ENCODE peak calls at places on chromosomes 11 and 22, in eight cellular contexts. C is esophagus squamous epithelium, O is sigmoid colon, I is brain microvascular endothelial cell, A is endodermal cell, R is HCT116, Z is fibroblast of the aortic adventitia, F is astrocyte of the spinal cord. P is an unnamed sample.

GRCh38 chr11:82906236-82906635 is 4.7 kb downstream of the DDIAS start:
- DNase-seq in C (no peak), O (no peak), I (no peak), A (no peak), R (peak; percentile 15), Z (peak; percentile 59), F (peak; percentile 55), P (peak; percentile 29)

GRCh38 chr11:72409458-72409857 is 24.9 kb downstream of the CLPB start:
- DNase-seq in C (no peak), O (peak; percentile 17), I (no peak), A (no peak), R (no peak), Z (no peak), F (no peak), P (no peak)

GRCh38 chr22:36155702-36156101 is 4.9 kb downstream of the APOL3 start:
- DNase-seq in C (no peak), O (peak; percentile 92), I (no peak), A (no peak), R (no peak), Z (peak; percentile 49), F (no peak), P (no peak)

GRCh38 chr22:48517039-48518030 is 1310.3 kb downstream of the BRD1 start:
- DNase-seq in C (no peak), O (peak; percentile 80), I (no peak), A (peak; percentile 69), R (no peak), Z (no peak), F (no peak), P (no peak)

GRCh38 chr11:36500315-36500721 is 9.8 kb downstream of the TRAF6 start:
- DNase-seq in C (no peak), O (no peak), I (peak; percentile 94), A (no peak), R (no peak), Z (peak; percentile 89), F (peak; percentile 92), P (peak; percentile 93)

GRCh38 chr11:85699957-85700741 is 14.2 kb upstream of the CCDC89 start:
- DNase-seq in C (no peak), O (no peak), I (no peak), A (no peak), R (no peak), Z (no peak), F (no peak), P (no peak)

GRCh38 chr11:19767691-19768151 is 55.1 kb downstream of the NAV2 start:
- DNase-seq in C (no peak), O (no peak), I (no peak), A (no peak), R (no peak), Z (no peak), F (no peak), P (no peak)

GRCh38 chr11:1008781-1009180 is 27.7 kb downstream of the MUC6 start:
- DNase-seq in C (no peak), O (no peak), I (no peak), A (no peak), R (no peak), Z (no peak), F (no peak), P (no peak)

GRCh38 chr11:9179141-9179540 is 86.0 kb downstream of the DENND5A start:
- DNase-seq in C (no peak), O (no peak), I (no peak), A (no peak), R (no peak), Z (no peak), F (no peak), P (no peak)

GRCh38 chr11:102230186-102230585 is 87.1 kb upstream of the BIRC3 start:
- DNase-seq in C (no peak), O (no peak), I (no peak), A (no peak), R (no peak), Z (no peak), F (no peak), P (no peak)

GRCh38 chr22:17890892-17891291 is 116.6 kb upstream of the BID start:
- DNase-seq in C (no peak), O (no peak), I (no peak), A (no peak), R (no peak), Z (no peak), F (no peak), P (no peak)

GRCh38 chr11:108906329-108906728 is 241.5 kb downstream of the DDX10 start:
- DNase-seq in C (no peak), O (no peak), I (peak; percentile 65), A (no peak), R (no peak), Z (peak; percentile 18), F (peak; percentile 81), P (peak; percentile 77)

GRCh38 chr11:124839051-124839971 is 25.9 kb upstream of the ROBO3 start:
- DNase-seq in C (no peak), O (no peak), I (no peak), A (peak; percentile 72), R (no peak), Z (no peak), F (no peak), P (no peak)

DNA sequence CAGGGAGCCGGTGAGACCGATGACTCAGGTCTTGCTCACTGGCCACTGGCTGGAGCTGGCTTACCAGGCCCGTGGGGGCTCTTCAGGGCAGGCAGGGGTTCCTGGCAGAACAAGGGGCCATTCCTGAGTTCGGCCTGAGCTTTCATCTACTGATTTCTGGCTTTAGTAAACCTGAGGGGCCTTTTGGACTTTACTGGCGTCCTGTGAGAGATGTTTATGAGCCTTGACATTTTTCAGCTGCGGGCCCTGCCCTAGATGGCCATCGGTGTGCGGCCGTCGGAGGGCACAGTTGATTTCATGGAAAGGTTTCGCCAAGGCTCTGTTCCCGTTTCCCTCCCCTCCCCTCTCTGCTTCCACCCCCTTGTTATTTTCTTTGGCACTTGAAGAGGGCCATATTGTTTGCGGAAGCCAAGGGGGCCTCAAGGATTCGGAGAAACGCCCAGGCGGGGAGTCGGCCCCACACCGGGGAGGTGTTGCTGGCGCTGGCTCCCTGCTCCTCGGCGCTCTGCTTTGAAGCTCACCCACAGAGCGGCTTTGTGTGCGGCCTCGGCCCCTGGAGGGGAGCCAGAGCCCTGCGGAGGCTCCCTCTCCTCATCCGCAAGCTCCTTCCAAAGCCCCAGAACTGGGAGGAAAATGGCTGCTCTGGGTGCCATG is 17.7 kb downstream of the ELF5 start:
- DNase-seq in C (no peak), O (no peak), I (no peak), A (no peak), R (peak; percentile 92), Z (no peak), F (peak; percentile 81), P (peak; percentile 79)
- H3K4me3 ChIP-seq in C (no peak overlapping the region), O (no peak overlapping the region), I (no peak overlapping the region), A (no peak overlapping the region), R (peak overlapping the region; percentile 52), Z (no peak overlapping the region), F (no peak overlapping the region), P (no peak overlapping the region)

GRCh38 chr11:61587951-61588695 is 7.2 kb upstream of the SYT7 start:
- DNase-seq in C (no peak), O (peak; percentile 81), I (no peak), A (peak; percentile 96), R (peak; percentile 46), Z (no peak), F (no peak), P (peak; percentile 38)
- TF ChIP-seq CTCF in C (peak; percentile 16), O (peak; percentile 20), I (peak; percentile 52), A (peak; percentile 66), R (peak; percentile 52), Z (peak; percentile 51), F (peak; percentile 26), P (peak; percentile 46)

DNA sequence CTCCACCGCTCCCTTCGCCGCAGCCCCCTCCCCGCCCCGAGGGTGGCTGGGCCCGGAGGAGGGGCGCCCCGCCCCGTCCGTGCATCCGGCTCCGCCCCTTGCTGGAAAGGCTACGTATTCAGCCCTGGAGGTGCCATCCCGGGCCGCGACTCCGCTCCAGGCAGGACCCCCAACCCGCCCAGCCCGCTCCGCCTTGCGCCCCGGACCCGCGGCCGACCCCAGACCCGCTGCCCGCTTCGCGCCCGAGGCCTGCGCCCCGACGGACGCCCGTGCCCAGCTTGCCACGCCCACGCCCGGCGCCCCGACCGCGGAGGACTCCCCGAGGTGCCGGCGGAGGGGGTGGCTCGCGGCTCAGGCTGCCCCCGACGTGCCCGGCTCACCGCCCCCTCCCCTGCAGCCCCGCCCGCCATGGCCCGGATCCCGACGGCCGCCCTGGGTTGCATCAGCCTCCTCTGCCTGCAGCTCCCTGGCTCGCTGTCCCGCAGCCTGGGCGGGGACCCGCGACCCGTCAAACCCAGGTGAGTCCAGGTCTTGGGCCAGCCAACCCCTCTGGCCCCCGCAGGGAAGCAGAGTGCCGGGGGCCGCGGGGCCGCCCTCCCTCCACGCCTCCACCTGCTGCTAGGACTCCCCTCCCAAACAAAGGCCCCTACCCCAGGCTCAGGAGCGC is at the start of gene ADM2:
- DNase-seq in C (no peak), O (no peak), I (no peak), A (peak; percentile 91), R (no peak), Z (peak; percentile 39), F (no peak), P (no peak)
- H3K4me3 ChIP-seq in C (peak within 1 kb of the TSS; percentile 39), O (peak within 1 kb of the TSS; percentile 50), I (peak within 1 kb of the TSS; percentile 36), A (peak within 1 kb of the TSS; percentile 74), R (peak within 1 kb of the TSS; percentile 71), Z (peak within 1 kb of the TSS; percentile 83), F (peak within 1 kb of the TSS; percentile 60), P (peak within 1 kb of the TSS; percentile 96)

GRCh38 chr11:67484847-67485311 is 2.1 kb downstream of the AIP start:
- DNase-seq in C (no peak), O (peak; percentile 68), I (no peak), A (peak; percentile 37), R (no peak), Z (no peak), F (no peak), P (no peak)

GRCh38 chr11:67482275-67482735 is 521 bp upstream of the AIP start:
- DNase-seq in C (no peak), O (no peak), I (no peak), A (no peak), R (no peak), Z (no peak), F (no peak), P (no peak)

GRCh38 chr11:67483901-67484665 is 1.3 kb downstream of the AIP start:
- DNase-seq in C (no peak), O (no peak), I (no peak), A (peak; percentile 48), R (no peak), Z (no peak), F (no peak), P (no peak)

GRCh38 chr11:67483498-67483798 is 622 bp downstream of the AIP start:
- DNase-seq in C (no peak), O (no peak), I (no peak), A (no peak), R (no peak), Z (no peak), F (no peak), P (no peak)

DNA sequence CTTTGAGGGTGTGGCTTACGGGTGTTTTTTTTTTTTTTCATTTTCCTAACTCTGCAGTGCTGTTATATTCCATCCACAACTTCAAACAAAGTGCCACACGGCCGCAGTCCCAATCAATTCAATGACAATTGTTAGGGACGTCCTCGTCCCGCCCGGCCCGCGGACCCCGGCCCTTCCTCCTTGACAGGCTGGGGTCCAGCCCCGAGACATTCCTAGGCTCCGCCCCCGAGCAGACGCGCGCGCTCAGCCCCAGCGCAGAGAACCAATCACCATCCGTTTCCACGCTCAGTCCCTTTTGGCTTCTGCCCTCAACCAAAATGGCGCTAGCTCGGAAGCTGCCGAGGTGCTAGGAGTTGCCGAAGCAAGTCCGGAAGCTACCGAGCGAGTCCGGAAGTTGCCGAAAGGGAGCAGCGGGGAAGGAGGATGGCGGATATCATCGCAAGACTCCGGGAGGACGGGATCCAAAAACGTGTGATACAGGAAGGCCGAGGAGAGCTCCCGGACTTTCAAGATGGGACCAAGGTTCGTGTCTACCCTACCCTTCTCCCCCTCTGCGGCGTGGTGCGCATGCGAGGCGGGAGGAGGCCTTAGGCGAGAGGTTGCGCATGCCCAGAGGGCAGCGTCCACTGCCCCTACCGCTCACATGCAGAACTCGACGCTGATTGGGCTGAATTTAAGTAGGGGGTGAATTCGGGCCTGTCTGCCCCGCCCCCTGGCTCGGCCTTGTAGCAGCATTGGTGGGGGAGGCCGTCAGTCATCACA is at the start of gene AIP:
- DNase-seq in C (peak; percentile 86), O (peak; percentile 99), I (peak; percentile 97), A (peak; percentile 99), R (peak; percentile 96), Z (peak; percentile 98), F (peak; percentile 98), P (peak; percentile 95)
- TF ChIP-seq CTCF in C (peak; percentile 47), O (no peak), I (peak; percentile 24), A (peak; percentile 36), R (peak; percentile 11), Z (peak; percentile 44), F (no peak), P (peak; percentile 3)

P was measured in bronchial epithelial cell.